ENCODE peak calls at places on chromosomes 12 and 14, in eight cellular contexts. D, I, E, L, B, Y, M and Q are unnamed samples.
A peak's percentile ranks its signal among the peaks of the same experiment; 100 is the strongest.

GRCh38 chr12:33944703-33945437 is 77.4 kb upstream of the ALG10 start:
- DNase-seq in E (no peak), D (no peak), I (no peak), L (no peak), M (no peak), B (no peak), Y (no peak), Q (no peak)

GRCh38 chr12:89947437-89948265 is 239.0 kb upstream of the ATP2B1 start:
- DNase-seq in D (peak; percentile 89), L (no peak), B (no peak), I (peak; percentile 91), M (peak; percentile 68), E (peak; percentile 72), Y (peak; percentile 25), Q (no peak)

GRCh38 chr12:44574586-44574985 is 301.5 kb downstream of the NELL2 start:
- DNase-seq in M (no peak), L (no peak), E (no peak), B (no peak), Y (no peak), D (no peak), I (peak; percentile 49), Q (no peak)

GRCh38 chr12:9760699-9761406 is at the start of gene CD69:
- DNase-seq in Y (no peak), I (no peak), L (no peak), E (no peak), B (peak; percentile 64), D (no peak), M (no peak), Q (no peak)

GRCh38 chr12:39309516-39309915 is 133.4 kb downstream of the KIF21A start:
- DNase-seq in I (no peak), M (no peak), E (no peak), B (no peak), Y (no peak), L (no peak), D (no peak), Q (no peak)

GRCh38 chr14:24322672-24323071 is 11.4 kb downstream of the LTB4R start:
- DNase-seq in B (no peak), M (no peak), I (no peak), L (no peak), D (no peak), Y (no peak), E (no peak), Q (no peak)

GRCh38 chr12:88854260-88854659 is 274.0 kb upstream of the KITLG start:
- DNase-seq in E (peak; percentile 68), B (no peak), L (no peak), I (peak; percentile 92), Y (no peak), D (peak; percentile 89), M (peak; percentile 73), Q (no peak)

GRCh38 chr14:106308839-106309389 is 782.5 kb downstream of the TMEM121 start:
- DNase-seq in I (no peak), B (peak; percentile 79), D (no peak), Y (no peak), L (no peak), E (no peak), M (no peak), Q (no peak)

GRCh38 chr12:67067453-67068203 is 201.5 kb upstream of the CAND1 start:
- DNase-seq in M (no peak), I (no peak), Y (no peak), L (no peak), B (no peak), E (no peak), D (no peak), Q (peak; percentile 28)

GRCh38 chr12:115203661-115204060 is 519.7 kb upstream of the TBX3 start:
- DNase-seq in M (no peak), B (no peak), Y (no peak), I (peak; percentile 82), E (no peak), L (no peak), D (no peak), Q (no peak)

GRCh38 chr12:38911611-38912010 is 6.2 kb upstream of the CPNE8 start:
- DNase-seq in M (no peak), E (no peak), I (no peak), Y (no peak), B (no peak), L (no peak), D (no peak), Q (no peak)

GRCh38 chr12:114064497-114064896 is 98.4 kb upstream of the RBM19 start:
- DNase-seq in B (no peak), D (no peak), E (no peak), Y (no peak), L (no peak), I (no peak), M (no peak), Q (no peak)